ENCODE peak calls at places on chromosomes 4 and X, in seven cellular contexts. O, A, R, D, K, S and N are unnamed samples.

GRCh38 chrX:136146614-136147319 is 566 bp upstream of the FHL1 start:
- DNase-seq in S (no peak), O (no peak), A (no peak), R (peak; percentile 22), D (no peak), K (no peak), N (no peak)

GRCh38 chr4:112173593-112174559 is 28.6 kb downstream of the FAM241A start:
- DNase-seq in K (no peak), A (no peak), D (peak; percentile 65), O (no peak), S (no peak), R (no peak), N (no peak)

GRCh38 chr4:85107553-85107952 is 141.1 kb upstream of the WDFY3 start:
- DNase-seq in D (no peak), A (peak; percentile 75), K (no peak), S (no peak), O (no peak), R (no peak), N (no peak)

GRCh38 chr4:146087856-146088255 is 87.7 kb upstream of the LSM6 start:
- DNase-seq in O (no peak), D (no peak), R (no peak), A (no peak), S (no peak), K (no peak), N (no peak)

GRCh38 chrX:39063037-39063436 is 261.8 kb downstream of the MID1IP1 start:
- DNase-seq in O (peak; percentile 59), R (no peak), S (no peak), D (no peak), A (no peak), K (peak; percentile 3), N (peak; percentile 89)

GRCh38 chr4:139099366-139099982 is 77.5 kb downstream of the ELF2 start:
- DNase-seq in O (peak; percentile 74), K (peak; percentile 81), R (peak; percentile 73), D (peak; percentile 84), A (peak; percentile 46), S (peak; percentile 82), N (peak; percentile 78)

GRCh38 chr4:20298986-20299385 is 47.3 kb downstream of the SLIT2 start:
- DNase-seq in R (no peak), D (no peak), O (no peak), A (no peak), K (no peak), S (no peak), N (no peak)

GRCh38 chrX:47631676-47632075 is 1.9 kb upstream of the CFP start:
- DNase-seq in S (no peak), A (no peak), K (no peak), D (no peak), R (no peak), O (no peak), N (no peak)

GRCh38 chr4:88007304-88008132 is at the start of gene PKD2:
- DNase-seq in S (peak; percentile 94), O (peak; percentile 76), D (peak; percentile 32), K (peak; percentile 67), R (peak; percentile 90), A (peak; percentile 63), N (peak; percentile 82)

GRCh38 chrX:39808471-39808917 is 289.3 kb downstream of the BCOR start:
- DNase-seq in D (no peak), O (no peak), R (no peak), A (peak; percentile 40), S (no peak), K (no peak), N (peak; percentile 10)

GRCh38 chrX:66050140-66050569 is 10.3 kb upstream of the VSIG4 start:
- DNase-seq in A (peak; percentile 20), S (peak; percentile 66), K (no peak), O (no peak), D (no peak), R (no peak), N (peak; percentile 48)

GRCh38 chr4:118772149-118773081 is 63.5 kb downstream of the SEC24D start:
- DNase-seq in R (no peak), S (no peak), O (no peak), A (no peak), K (peak; percentile 44), D (peak; percentile 34), N (no peak)

GRCh38 chr4:84583871-84584373 is 995 bp downstream of the CDS1 start:
- DNase-seq in S (no peak), D (no peak), O (no peak), K (no peak), A (no peak), R (no peak), N (no peak)

GRCh38 chr4:47835489-47835888 is 2.4 kb downstream of the CORIN start:
- DNase-seq in D (no peak), S (no peak), A (no peak), R (no peak), O (no peak), K (no peak), N (no peak)

GRCh38 chrX:107686026-107686425 is 57.7 kb downstream of the PRPS1 start:
- DNase-seq in D (no peak), R (no peak), O (no peak), K (no peak), A (no peak), S (no peak), N (no peak)

GRCh38 chrX:26574208-26574607 is 358.2 kb downstream of the MAGEB5 start:
- DNase-seq in A (no peak), K (no peak), D (no peak), R (no peak), O (no peak), S (no peak), N (no peak)

GRCh38 chrX:10769165-10769564 is 148.8 kb upstream of the MID1 start:
- DNase-seq in A (no peak), S (no peak), R (no peak), D (peak; percentile 2), K (peak; percentile 46), O (no peak), N (no peak)

GRCh38 chr4:1600811-1601532 is 83.1 kb downstream of the FAM53A start:
- DNase-seq in D (no peak), S (peak; percentile 57), K (no peak), R (no peak), A (no peak), O (no peak), N (no peak)

GRCh38 chrX:153632612-153632980 is 14.4 kb upstream of the DUSP9 start:
- DNase-seq in O (no peak), R (no peak), A (no peak), K (no peak), S (no peak), D (no peak), N (no peak)
- H3K4me1 ChIP-seq in O (no peaks in the 10 kb centered on the region), R (peaks cover 5% of the 10 kb centered on the region), A (no peaks in the 10 kb centered on the region), K (no peaks in the 10 kb centered on the region), S (no peaks in the 10 kb centered on the region), D (no peaks in the 10 kb centered on the region), N (peaks cover 4% of the 10 kb centered on the region)

GRCh38 chrX:106378616-106379015 is 210.5 kb downstream of the PWWP3B start:
- DNase-seq in D (no peak), A (no peak), O (no peak), K (no peak), R (no peak), S (no peak), N (no peak)
- H3K4me3 ChIP-seq in D (no peak overlapping the region), A (no peak overlapping the region), O (no peak overlapping the region), K (no peak overlapping the region), R (no peak overlapping the region), S (no peak overlapping the region), N (no peak overlapping the region)

DNA sequence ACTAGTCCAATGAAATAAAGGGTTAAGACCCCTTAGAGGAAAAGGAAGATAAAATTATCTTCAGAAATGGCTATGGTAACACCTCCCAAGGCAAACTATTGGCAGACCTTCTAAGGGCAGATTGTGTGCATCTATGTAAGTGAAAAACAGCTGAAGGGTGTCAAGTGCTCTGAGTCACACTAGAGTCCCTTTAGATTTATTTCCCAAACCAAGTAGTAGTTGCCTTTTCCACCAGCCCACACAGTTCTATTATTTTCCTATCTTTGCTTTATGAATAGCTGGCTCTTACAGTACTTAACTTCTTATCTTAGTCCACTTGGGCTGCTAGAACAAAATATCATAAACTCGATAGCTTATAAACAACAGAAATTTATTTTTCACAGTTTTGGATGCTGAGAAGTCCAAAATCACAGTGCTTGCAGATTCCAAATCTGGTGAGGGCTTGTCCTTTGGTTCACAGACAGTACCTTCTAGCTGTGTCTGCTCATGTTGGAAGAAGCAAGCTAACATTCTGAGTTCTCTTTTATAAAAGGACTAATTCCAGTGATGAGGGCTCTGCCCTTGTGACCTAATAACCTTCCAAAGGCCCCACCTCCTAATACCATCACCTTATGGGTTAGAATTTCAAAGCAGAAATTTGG is 143.6 kb downstream of the GRID2 start:
- DNase-seq in K (no peak), S (no peak), D (no peak), O (no peak), A (no peak), R (no peak), N (no peak)
- TF ChIP-seq POLR2A in K (no peak), S (no peak), D (no peak), O (no peak), A (no peak), R (no peak), N (no peak)

GRCh38 chr4:6891436-6892170 is 18.0 kb upstream of the TBC1D14 start:
- DNase-seq in O (no peak), R (no peak), K (peak; percentile 24), A (no peak), S (no peak), D (no peak), N (no peak)
- H3K4me1 ChIP-seq in O (no peaks in the 10 kb centered on the region), R (no peaks in the 10 kb centered on the region), K (peaks cover 37% of the 10 kb centered on the region), A (peaks cover 3% of the 10 kb centered on the region), S (peaks cover 11% of the 10 kb centered on the region), D (no peaks in the 10 kb centered on the region), N (peaks cover 18% of the 10 kb centered on the region)

DNA sequence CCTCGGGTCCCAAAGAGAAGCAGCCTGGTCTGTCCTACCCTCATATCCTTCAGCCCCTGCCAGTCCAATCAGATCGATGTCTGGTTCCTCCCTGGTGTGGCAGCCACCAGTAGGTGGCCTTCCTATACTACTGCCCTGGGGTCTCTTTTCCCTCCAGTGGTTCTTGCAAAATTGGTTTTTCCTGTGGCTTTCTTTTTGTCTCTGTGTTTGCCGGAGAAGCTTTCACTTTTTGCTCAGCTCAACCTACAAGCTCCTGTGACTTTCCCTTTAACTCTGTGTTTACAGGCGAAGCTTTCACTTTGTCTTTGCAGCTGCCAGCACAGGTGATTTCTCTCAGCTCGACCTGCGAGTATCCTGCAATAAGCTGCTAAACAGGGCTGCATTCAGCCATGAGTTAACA is 46.8 kb downstream of the UGT2A3 start:
- DNase-seq in A (no peak), R (no peak), O (peak; percentile 31), K (no peak), D (no peak), S (no peak), N (peak; percentile 47)
- H3K4me3 ChIP-seq in A (peak overlapping the region; percentile 43), R (no peak overlapping the region), O (peak overlapping the region; percentile 9), K (no peak overlapping the region), D (no peak overlapping the region), S (no peak overlapping the region), N (no peak overlapping the region)